ENCODE peak calls at places on chromosomes 13 and 19, in five cellular contexts. A, S, N, X and K are unnamed samples.

GRCh38 chr13:27461940-27462584 is 11.7 kb upstream of the MTIF3 start:
- DNase-seq in X (no peak), N (no peak), A (no peak), S (no peak), K (no peak)

GRCh38 chr13:111424134-111424533 is 103.7 kb downstream of the TEX29 start:
- DNase-seq in N (no peak), S (no peak), A (no peak), X (no peak), K (no peak)

GRCh38 chr19:38841787-38842438 is 7.9 kb downstream of the HNRNPL start:
- DNase-seq in S (peak), A (peak), N (peak), X (peak), K (peak)

GRCh38 chr19:8580710-8581281 is 3.6 kb upstream of the MYO1F start:
- DNase-seq in N (peak), S (peak), X (peak), A (peak), K (peak)

GRCh38 chr19:12034610-12035009 is 869 bp downstream of the ZNF433 start:
- DNase-seq in X (no peak), N (no peak), S (no peak), A (no peak), K (no peak)

GRCh38 chr19:58556633-58557252 is 1.7 kb downstream of the UBE2M start:
- DNase-seq in N (no peak), S (no peak), A (no peak), X (no peak), K (no peak)

GRCh38 chr13:114088234-114088633 is 44.2 kb downstream of the RASA3 start:
- DNase-seq in N (no peak), X (no peak), A (no peak), S (no peak), K (no peak)

GRCh38 chr13:80473695-80474094 is 132.8 kb upstream of the SPRY2 start:
- DNase-seq in A (no peak), N (no peak), X (no peak), S (no peak), K (no peak)

GRCh38 chr13:99624936-99625540 is 123.8 kb downstream of the TM9SF2 start:
- DNase-seq in A (no peak), N (no peak), X (no peak), S (no peak), K (no peak)

GRCh38 chr13:84651288-84651687 is 769.0 kb upstream of the SLITRK1 start:
- DNase-seq in S (no peak), A (no peak), N (no peak), X (no peak), K (no peak)

GRCh38 chr19:44374789-44375188 is 18.3 kb upstream of the ZNF112 start:
- DNase-seq in A (no peak), N (no peak), S (no peak), X (no peak), K (no peak)

GRCh38 chr13:44908712-44909111 is 80.6 kb downstream of the NUFIP1 start:
- DNase-seq in X (no peak), N (no peak), A (no peak), S (no peak), K (no peak)

GRCh38 chr19:5313307-5313706 is 27.3 kb downstream of the PTPRS start:
- DNase-seq in N (no peak), X (no peak), A (no peak), S (no peak), K (no peak)

GRCh38 chr13:87376081-87376480 is 295.1 kb upstream of the SLITRK5 start:
- DNase-seq in X (no peak), A (no peak), S (no peak), N (no peak), K (no peak)